ENCODE peak calls at places on chromosomes 6 and 20, in four cellular contexts. Z is mucosa of descending colon, U is AML-193, M is dermis microvascular lymphatic vessel endothelial cell. S is an unnamed sample.

GRCh38 chr20:51735728-51736600 is 32.2 kb downstream of the ATP9A start:
- DNase-seq in M (no peak), Z (peak), U (no peak), S (no peak)

GRCh38 chr20:6562111-6562510 is 205.4 kb upstream of the BMP2 start:
- DNase-seq in Z (no peak), M (peak), U (no peak), S (no peak)

GRCh38 chr6:41492261-41492891 is 53.8 kb upstream of the FOXP4 start:
- DNase-seq in U (no peak), M (no peak), Z (no peak), S (no peak)

GRCh38 chr6:3023663-3024483 is 24.2 kb downstream of the NQO2 start:
- DNase-seq in U (peak), Z (peak), M (peak), S (peak)

GRCh38 chr20:17598013-17598550 is 28.2 kb downstream of the DSTN start:
- DNase-seq in Z (no peak), U (no peak), M (no peak), S (no peak)

GRCh38 chr6:34305982-34306702 is 57.3 kb upstream of the SMIM29 start:
- DNase-seq in Z (no peak), M (peak), U (no peak), S (no peak)

GRCh38 chr6:163608060-163608752 is 193.7 kb downstream of the QKI start:
- DNase-seq in M (no peak), Z (no peak), U (no peak), S (no peak)

GRCh38 chr6:44135173-44135748 is 7.9 kb downstream of the TMEM63B start:
- DNase-seq in M (no peak), U (no peak), Z (no peak), S (no peak)

GRCh38 chr20:37907677-37908397 is 4.9 kb downstream of the VSTM2L start:
- DNase-seq in U (no peak), Z (no peak), M (peak), S (no peak)

GRCh38 chr6:132364249-132364648 is 37.0 kb downstream of the MOXD1 start:
- DNase-seq in M (no peak), Z (no peak), U (no peak), S (no peak)

GRCh38 chr6:134537146-134537555 is 219.2 kb upstream of the SGK1 start:
- DNase-seq in U (no peak), Z (no peak), M (peak), S (no peak)

GRCh38 chr20:24784607-24785006 is 164.5 kb upstream of the CST7 start:
- DNase-seq in Z (no peak), U (no peak), M (no peak), S (no peak)

GRCh38 chr20:22691369-22692118 is 107.2 kb upstream of the FOXA2 start:
- DNase-seq in U (peak), M (peak), Z (peak), S (peak)

GRCh38 chr20:23180451-23180921 is 94.4 kb upstream of the CD93 start:
- DNase-seq in U (no peak), M (peak), Z (no peak), S (no peak)

GRCh38 chr6:118902731-118903130 is 8.8 kb downstream of the ASF1A start:
- DNase-seq in U (no peak), Z (no peak), M (peak), S (no peak)

GRCh38 chr6:150119256-150119655 is 23.6 kb upstream of the PPP1R14C start:
- DNase-seq in Z (no peak), U (no peak), M (no peak), S (peak)

S was measured in NB4.